ENCODE peak calls at places on chromosomes 13 and 19, in five cellular contexts. X, W, C, R and E are unnamed samples.
A peak's percentile ranks its signal among the peaks of the same experiment; 100 is the strongest.

GRCh38 chr13:34720618-34721017 is 221.5 kb upstream of the NBEA start:
- DNase-seq in R (no peak), X (no peak), C (no peak), W (no peak), E (no peak)

GRCh38 chr19:35002037-35002535 is 2.0 kb downstream of the GRAMD1A start:
- DNase-seq in W (no peak), C (no peak), R (no peak), X (no peak), E (no peak)

GRCh38 chr13:86185107-86185506 is 385.9 kb upstream of the SLITRK6 start:
- DNase-seq in R (no peak), X (no peak), W (no peak), C (no peak), E (no peak)

GRCh38 chr13:37495046-37495445 is 103.5 kb downstream of the POSTN start:
- DNase-seq in X (no peak), W (no peak), C (no peak), R (no peak), E (no peak)

GRCh38 chr19:28026636-28027035 is 1186.3 kb downstream of the UQCRFS1 start:
- DNase-seq in X (no peak), W (no peak), R (no peak), C (no peak), E (no peak)

GRCh38 chr13:47837104-47837880 is 163.8 kb downstream of the SUCLA2 start:
- DNase-seq in R (no peak), W (no peak), X (no peak), C (no peak), E (no peak)

GRCh38 chr19:42140125-42140754 is 8.0 kb upstream of the POU2F2 start:
- DNase-seq in C (peak; percentile 39), W (no peak), X (peak; percentile 43), R (no peak), E (no peak)

GRCh38 chr19:39941151-39941550 is 6.7 kb upstream of the FCGBP start:
- DNase-seq in X (no peak), R (no peak), C (no peak), W (no peak), E (no peak)

GRCh38 chr19:1210227-1210538 is 4.6 kb downstream of the STK11 start:
- DNase-seq in W (no peak), R (no peak), X (no peak), C (no peak), E (no peak)

GRCh38 chr19:50728084-50728737 is 5.0 kb downstream of the CLEC11A start:
- DNase-seq in W (no peak), C (peak; percentile 53), X (peak; percentile 62), R (no peak), E (peak; percentile 88)

GRCh38 chr13:43206858-43207257 is 183.5 kb downstream of the DNAJC15 start:
- DNase-seq in W (no peak), C (no peak), X (no peak), R (no peak), E (no peak)

GRCh38 chr13:93788456-93788855 is 561.8 kb downstream of the GPC6 start:
- DNase-seq in R (no peak), X (no peak), W (no peak), C (no peak), E (no peak)

GRCh38 chr19:56900573-56901097 is 60.1 kb upstream of the PEG3 start:
- DNase-seq in R (no peak), W (no peak), C (no peak), X (no peak), E (no peak)

GRCh38 chr19:55705972-55706371 is 30.9 kb downstream of the EPN1 start:
- DNase-seq in R (no peak), C (no peak), X (no peak), W (no peak), E (no peak)

GRCh38 chr13:110257408-110257807 is 49.5 kb downstream of the COL4A1 start:
- DNase-seq in X (no peak), R (no peak), W (no peak), C (no peak), E (no peak)

GRCh38 chr19:33400856-33401682 is 27.6 kb downstream of the CEBPG start:
- DNase-seq in W (no peak), R (no peak), X (no peak), C (peak; percentile 16), E (peak; percentile 76)

GRCh38 chr13:103539265-103539664 is 473.0 kb upstream of the SLC10A2 start:
- DNase-seq in X (no peak), R (no peak), C (no peak), W (no peak), E (no peak)

GRCh38 chr19:5225486-5226345 is 114.9 kb downstream of the PTPRS start:
- DNase-seq in C (no peak), W (no peak), X (no peak), R (no peak), E (no peak)

GRCh38 chr13:91158015-91158390 is 189.5 kb upstream of the MIR17HG start:
- DNase-seq in X (no peak), W (no peak), C (no peak), R (no peak), E (no peak)

GRCh38 chr19:58279925-58280316 is 1.2 kb downstream of the ZNF8 start:
- DNase-seq in W (no peak), X (no peak), C (no peak), R (no peak), E (no peak)

GRCh38 chr13:109875746-109876145 is 89.4 kb upstream of the IRS2 start:
- DNase-seq in C (no peak), X (no peak), R (no peak), W (no peak), E (no peak)

GRCh38 chr19:1592023-1592754 is 476 bp downstream of the MBD3 start:
- DNase-seq in X (peak; percentile 57), C (peak; percentile 74), W (peak; percentile 19), R (no peak), E (peak; percentile 95)

GRCh38 chr13:112182831-112183543 is 116.0 kb downstream of the SOX1 start:
- DNase-seq in R (no peak), C (no peak), W (no peak), X (no peak), E (peak; percentile 49)

GRCh38 chr19:41426952-41427646 is at the start of gene B3GNT8:
- DNase-seq in W (peak; percentile 39), X (peak; percentile 71), R (no peak), C (peak; percentile 89), E (peak; percentile 99)

GRCh38 chr19:31160346-31160926 is 188.8 kb downstream of the TSHZ3 start:
- DNase-seq in X (no peak), W (no peak), C (no peak), R (no peak), E (no peak)

GRCh38 chr13:92896842-92897241 is 329.8 kb upstream of the GPC6 start:
- DNase-seq in C (no peak), X (no peak), W (no peak), R (no peak), E (no peak)

GRCh38 chr19:55247621-55248099 is 11.2 kb downstream of the PPP6R1 start:
- DNase-seq in R (no peak), C (no peak), X (no peak), W (no peak), E (peak; percentile 76)

GRCh38 chr19:50478901-50479715 is 2.5 kb upstream of the GARIN5A start:
- DNase-seq in W (no peak), C (no peak), X (no peak), R (no peak), E (no peak)

GRCh38 chr19:17347361-17347760 is 10.0 kb downstream of the GTPBP3 start:
- DNase-seq in R (no peak), C (no peak), X (no peak), W (no peak), E (no peak)

GRCh38 chr19:7925171-7925837 is 631 bp downstream of the CTXN1 start:
- DNase-seq in X (peak; percentile 59), C (peak; percentile 57), W (no peak), R (no peak), E (peak; percentile 90)

DNA sequence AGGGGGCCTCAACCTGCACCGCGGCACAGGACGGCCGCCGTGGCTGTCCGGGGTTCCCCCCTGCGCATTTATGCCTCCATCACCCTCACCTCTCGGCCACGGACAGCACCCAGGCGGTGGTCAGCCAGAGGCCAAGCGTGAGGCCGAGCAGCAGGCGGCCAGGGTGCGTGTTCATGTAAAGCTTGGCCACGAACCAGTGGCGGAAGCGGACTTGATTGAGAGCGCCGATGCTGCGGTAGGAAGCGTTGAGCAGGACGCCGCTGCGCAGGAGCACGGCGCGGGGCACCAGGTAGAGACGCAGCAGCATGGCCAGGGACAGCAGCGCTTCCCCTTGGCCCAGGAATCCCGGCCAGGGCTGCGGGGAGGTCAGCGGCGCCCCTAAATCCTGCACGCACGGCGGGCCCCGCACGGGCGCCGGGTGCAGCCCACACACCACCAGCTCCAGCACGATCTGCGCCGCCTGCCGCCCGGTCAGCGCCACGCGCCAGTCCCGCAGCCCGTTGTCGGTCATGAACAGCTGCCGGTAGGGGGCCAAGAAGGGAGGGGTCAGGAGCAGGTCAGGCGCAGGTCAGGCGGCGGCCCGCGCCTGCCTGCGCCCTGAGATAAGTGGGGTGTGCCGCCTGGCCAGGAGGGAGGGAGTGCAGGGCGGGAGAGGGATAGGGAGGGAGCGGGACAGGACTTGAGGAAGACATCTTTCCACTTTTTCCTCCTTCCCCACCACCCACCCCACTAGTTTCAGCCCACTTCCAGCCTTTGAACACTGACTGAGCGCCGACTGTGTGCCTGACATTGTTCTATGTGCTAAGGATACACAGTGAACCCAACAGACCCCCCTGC is 6.5 kb downstream of the KCNN4 start:
- DNase-seq in X (peak; percentile 27), W (no peak), R (no peak), C (no peak), E (peak; percentile 87)
- H3K4me3 ChIP-seq in X (no peak overlapping the region), W (peak overlapping the region; percentile 55), R (no peak overlapping the region), C (no peak overlapping the region), E (no peak overlapping the region)

GRCh38 chr13:27797228-27797624 is 4.9 kb downstream of the GSX1 start:
- DNase-seq in C (no peak), X (no peak), W (no peak), R (no peak), E (no peak)
- TF ChIP-seq CTCF in C (no peak), X (no peak), W (no peak), R (no peak), E (no peak)

GRCh38 chr13:21232599-21232998 is 56.1 kb downstream of the MRPL57 start:
- DNase-seq in X (no peak), W (no peak), C (no peak), R (no peak), E (no peak)

GRCh38 chr13:21231426-21231945 is 55.0 kb downstream of the MRPL57 start:
- DNase-seq in C (no peak), W (no peak), X (no peak), R (no peak), E (no peak)

GRCh38 chr13:21234537-21234936 is 58.1 kb downstream of the MRPL57 start:
- DNase-seq in W (no peak), C (no peak), X (no peak), R (no peak), E (no peak)

GRCh38 chr13:21232196-21232595 is 55.7 kb downstream of the MRPL57 start:
- DNase-seq in C (peak; percentile 47), X (peak; percentile 40), R (no peak), W (no peak), E (no peak)

GRCh38 chr13:21233086-21233485 is 56.6 kb downstream of the MRPL57 start:
- DNase-seq in X (no peak), R (no peak), C (no peak), W (no peak), E (no peak)
- H3K27ac ChIP-seq in X (peak overlapping the region; percentile 29), R (no peak overlapping the region), C (no peak overlapping the region), W (no peak overlapping the region), E (no peak overlapping the region)

DNA sequence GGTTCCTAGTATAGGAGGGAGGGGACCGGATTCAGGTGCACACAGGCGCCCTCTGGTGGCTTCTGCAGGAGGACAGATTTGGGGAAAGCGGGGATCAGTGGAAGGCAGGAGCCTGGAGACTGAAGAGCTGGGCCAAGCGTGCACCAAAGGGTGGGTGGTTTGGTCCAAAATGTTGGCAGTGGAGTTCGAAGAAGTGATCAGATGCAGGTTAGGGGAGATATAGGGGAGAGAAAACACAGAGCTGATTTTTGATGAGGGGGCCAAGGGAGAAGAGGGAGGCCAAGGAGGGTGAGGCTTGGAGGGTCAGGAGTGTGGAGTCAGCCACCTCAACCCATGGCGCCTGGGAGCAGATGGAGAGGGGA is 6.8 kb upstream of the CARM1 start:
- DNase-seq in C (peak; percentile 83), X (peak; percentile 93), R (peak; percentile 62), W (peak; percentile 45), E (peak; percentile 94)
- H3K4me3 ChIP-seq in C (no peak overlapping the region), X (no peak overlapping the region), R (no peak overlapping the region), W (peak overlapping the region; percentile 16), E (no peak overlapping the region)